ENCODE peak calls at places on chromosomes 7 and 10, in ten cellular contexts. G, S, L, X, A, Y, U, P, E and Q are unnamed samples.
A peak's percentile ranks its signal among the peaks of the same experiment; 100 is the strongest.

GRCh38 chr10:99920486-99920885 is 89.3 kb downstream of the DNMBP start:
- DNase-seq in E (no peak), Y (no peak), U (no peak), P (no peak), G (no peak), X (no peak), L (no peak), S (no peak), A (no peak), Q (no peak)

GRCh38 chr7:122055072-122055471 is 89.0 kb downstream of the AASS start:
- DNase-seq in S (no peak), L (no peak), E (no peak), A (no peak), Y (no peak), X (no peak), G (no peak), U (no peak), P (no peak), Q (no peak)

GRCh38 chr10:44975487-44976331 is 2.9 kb downstream of the DEPP1 start:
- DNase-seq in X (peak; percentile 42), Y (no peak), P (no peak), G (peak; percentile 23), L (peak; percentile 76), E (peak; percentile 21), A (no peak), S (peak; percentile 79), U (peak; percentile 94), Q (no peak)

GRCh38 chr7:131370523-131370968 is 42.9 kb downstream of the MKLN1 start:
- DNase-seq in A (peak; percentile 4), L (peak; percentile 66), X (peak; percentile 21), E (no peak), P (no peak), Y (no peak), G (no peak), U (peak; percentile 65), S (no peak), Q (no peak)

GRCh38 chr7:65938336-65938895 is 43.6 kb downstream of the GUSB start:
- DNase-seq in Y (no peak), S (no peak), A (no peak), E (no peak), U (peak; percentile 21), G (no peak), X (no peak), L (peak; percentile 50), P (no peak), Q (no peak)

GRCh38 chr10:6615971-6616370 is 35.9 kb upstream of the PRKCQ start:
- DNase-seq in Y (no peak), U (no peak), G (no peak), A (no peak), P (no peak), L (no peak), E (no peak), X (no peak), S (no peak), Q (no peak)

GRCh38 chr7:102404005-102404861 is 8.1 kb downstream of the PRKRIP1 start:
- DNase-seq in L (peak; percentile 47), X (peak; percentile 73), U (peak; percentile 64), P (no peak), G (peak; percentile 35), A (peak; percentile 30), E (peak; percentile 80), S (no peak), Y (peak; percentile 34), Q (no peak)

GRCh38 chr7:119252962-119253361 is 1020.0 kb upstream of the KCND2 start:
- DNase-seq in G (no peak), Y (no peak), S (no peak), E (no peak), X (no peak), U (no peak), A (no peak), L (no peak), P (no peak), Q (no peak)

GRCh38 chr10:125482637-125483036 is 200.3 kb downstream of the TEX36 start:
- DNase-seq in P (no peak), G (no peak), E (no peak), L (no peak), A (no peak), X (no peak), S (no peak), U (no peak), Y (no peak), Q (no peak)

GRCh38 chr10:94299417-94299816 is 63.3 kb downstream of the NOC3L start:
- DNase-seq in Y (no peak), E (no peak), G (no peak), U (peak; percentile 68), S (no peak), X (no peak), P (no peak), A (no peak), L (peak; percentile 48), Q (no peak)

GRCh38 chr7:151225948-151226510 is 976 bp downstream of the ABCF2 start:
- DNase-seq in Y (no peak), G (no peak), P (no peak), X (no peak), A (no peak), L (no peak), U (no peak), E (no peak), S (no peak), Q (no peak)

GRCh38 chr7:44986218-44987053 is 7.6 kb upstream of the MYO1G start:
- DNase-seq in P (peak; percentile 97), X (peak; percentile 97), G (peak; percentile 87), U (peak; percentile 96), S (peak; percentile 88), E (peak; percentile 95), L (peak; percentile 95), Y (peak; percentile 92), A (peak; percentile 93), Q (peak; percentile 72)

GRCh38 chr7:35604595-35604994 is 90.3 kb downstream of the HERPUD2 start:
- DNase-seq in S (no peak), A (no peak), P (no peak), X (no peak), U (no peak), Y (no peak), E (no peak), L (no peak), G (no peak), Q (no peak)

GRCh38 chr10:69647819-69648218 is 17.8 kb downstream of the FAM241B start:
- DNase-seq in X (no peak), A (no peak), U (no peak), P (no peak), Y (no peak), S (no peak), L (no peak), E (no peak), G (no peak), Q (no peak)

GRCh38 chr10:11395581-11396310 is 215.7 kb downstream of the USP6NL start:
- DNase-seq in P (no peak), A (no peak), U (no peak), G (no peak), E (no peak), S (no peak), Y (no peak), X (no peak), L (no peak), Q (no peak)

GRCh38 chr10:123462760-123463159 is 203.4 kb upstream of the GPR26 start:
- DNase-seq in L (no peak), S (no peak), E (no peak), G (no peak), P (no peak), Y (no peak), A (no peak), U (no peak), X (no peak), Q (no peak)

GRCh38 chr7:12094365-12094921 is 116.7 kb upstream of the TMEM106B start:
- DNase-seq in S (no peak), E (no peak), Y (no peak), P (no peak), U (peak; percentile 11), L (no peak), G (no peak), X (peak; percentile 33), A (no peak), Q (no peak)

GRCh38 chr7:90351987-90352386 is 5.5 kb downstream of the GTPBP10 start:
- DNase-seq in L (no peak), G (no peak), U (no peak), P (no peak), E (no peak), X (no peak), A (no peak), S (no peak), Y (no peak), Q (no peak)
- H3K4me1 ChIP-seq in L (no peaks in the 10 kb centered on the region), G (peaks cover 7% of the 10 kb centered on the region), U (peaks cover 5% of the 10 kb centered on the region), P (peaks cover 12% of the 10 kb centered on the region), E (peaks cover 3% of the 10 kb centered on the region), X (no peaks in the 10 kb centered on the region), A (peaks cover 19% of the 10 kb centered on the region), S (no peaks in the 10 kb centered on the region), Y (peaks cover 16% of the 10 kb centered on the region), Q (peaks cover 21% of the 10 kb centered on the region)

GRCh38 chr10:132458071-132458594 is 61.1 kb downstream of the PWWP2B start:
- DNase-seq in G (no peak), A (no peak), L (no peak), E (no peak), S (no peak), Y (no peak), U (no peak), X (no peak), P (peak; percentile 26), Q (no peak)

GRCh38 chr10:132455441-132455971 is 58.5 kb downstream of the PWWP2B start:
- DNase-seq in P (peak; percentile 25), U (no peak), G (no peak), X (no peak), Y (no peak), S (no peak), E (no peak), A (no peak), L (no peak), Q (no peak)

GRCh38 chr10:132457328-132458070 is 60.5 kb downstream of the PWWP2B start:
- DNase-seq in X (no peak), P (peak; percentile 26), U (no peak), Y (no peak), L (no peak), S (no peak), E (peak; percentile 60), A (no peak), G (no peak), Q (no peak)

GRCh38 chr10:132455986-132456847 is 59.2 kb downstream of the PWWP2B start:
- DNase-seq in G (no peak), P (peak; percentile 24), U (no peak), E (no peak), L (no peak), Y (no peak), A (no peak), S (no peak), X (no peak), Q (no peak)

GRCh38 chr10:132456881-132457280 is 59.9 kb downstream of the PWWP2B start:
- DNase-seq in S (no peak), Y (no peak), P (peak; percentile 21), L (no peak), E (no peak), G (no peak), U (no peak), A (no peak), X (no peak), Q (no peak)
- H3K4me1 ChIP-seq in S (no peaks in the 10 kb centered on the region), Y (peaks cover 17% of the 10 kb centered on the region), P (peaks cover 28% of the 10 kb centered on the region), L (peaks cover 2% of the 10 kb centered on the region), E (peaks cover 36% of the 10 kb centered on the region), G (peaks cover 15% of the 10 kb centered on the region), U (peaks cover 6% of the 10 kb centered on the region), A (peaks cover 16% of the 10 kb centered on the region), X (no peaks in the 10 kb centered on the region), Q (peaks cover 29% of the 10 kb centered on the region)

GRCh38 chr7:74174606-74175082 is 488 bp downstream of the EIF4H start:
- DNase-seq in S (peak; percentile 48), P (peak; percentile 42), G (no peak), U (peak; percentile 66), X (peak; percentile 75), Y (peak; percentile 27), L (peak; percentile 51), A (peak; percentile 35), E (peak; percentile 45), Q (no peak)
- H3K4me1 ChIP-seq in S (no peaks in the 10 kb centered on the region), P (peaks cover 55% of the 10 kb centered on the region), G (peaks cover 74% of the 10 kb centered on the region), U (peaks cover 5% of the 10 kb centered on the region), X (peaks cover 21% of the 10 kb centered on the region), Y (peaks cover 55% of the 10 kb centered on the region), L (peaks cover 9% of the 10 kb centered on the region), A (peaks cover 54% of the 10 kb centered on the region), E (peaks cover 38% of the 10 kb centered on the region), Q (peaks cover 46% of the 10 kb centered on the region)

GRCh38 chr7:47333131-47333887 is 248.6 kb downstream of the TNS3 start:
- DNase-seq in P (no peak), U (no peak), G (no peak), L (no peak), S (no peak), E (no peak), X (no peak), A (no peak), Y (no peak), Q (no peak)
- H3K4me1 ChIP-seq in P (peaks cover 63% of the 10 kb centered on the region), U (peaks cover 22% of the 10 kb centered on the region), G (peaks cover 4% of the 10 kb centered on the region), L (peaks cover 49% of the 10 kb centered on the region), S (peaks cover 9% of the 10 kb centered on the region), E (peaks cover 38% of the 10 kb centered on the region), X (peaks cover 23% of the 10 kb centered on the region), A (no peaks in the 10 kb centered on the region), Y (no peaks in the 10 kb centered on the region), Q (peaks cover 5% of the 10 kb centered on the region)